ENCODE peak calls at places on chromosomes 2 and 18, in eight cellular contexts. D, H, Q, U, P, I, W and R are unnamed samples.

GRCh38 chr18:8654482-8655451 is 45.5 kb downstream of the RAB12 start:
- DNase-seq in D (peak; percentile 43), Q (no peak), H (peak; percentile 33), I (no peak), U (peak; percentile 29), P (no peak), W (no peak), R (peak; percentile 20)

GRCh38 chr18:23503967-23504352 is 649 bp downstream of the RMC1 start:
- DNase-seq in H (no peak), P (no peak), I (no peak), W (no peak), Q (no peak), U (no peak), D (no peak), R (no peak)

GRCh38 chr2:48417843-48418838 is 111.8 kb upstream of the STON1 start:
- DNase-seq in W (peak; percentile 37), H (no peak), Q (no peak), I (no peak), P (no peak), D (no peak), U (no peak), R (no peak)

GRCh38 chr2:27544143-27544821 is 38.6 kb upstream of the ZNF512 start:
- DNase-seq in H (no peak), P (no peak), U (no peak), I (no peak), D (no peak), Q (no peak), W (no peak), R (no peak)

GRCh38 chr2:42142476-42143184 is 26.5 kb upstream of the EML4 start:
- DNase-seq in Q (no peak), P (no peak), I (no peak), D (no peak), W (peak; percentile 34), U (no peak), H (no peak), R (peak; percentile 22)

GRCh38 chr2:146489386-146489785 is 1355.4 kb upstream of the ACVR2A start:
- DNase-seq in P (no peak), Q (no peak), U (no peak), W (no peak), I (no peak), D (no peak), H (no peak), R (no peak)

GRCh38 chr2:46376586-46377286 is 79.5 kb downstream of the EPAS1 start:
- DNase-seq in I (no peak), H (no peak), W (no peak), U (no peak), Q (no peak), P (no peak), D (no peak), R (no peak)

GRCh38 chr2:33521791-33522281 is 45.4 kb downstream of the RASGRP3 start:
- DNase-seq in D (no peak), U (peak; percentile 97), I (no peak), W (no peak), Q (no peak), H (no peak), P (no peak), R (no peak)

GRCh38 chr2:235116885-235117492 is 165.2 kb downstream of the SH3BP4 start:
- DNase-seq in I (no peak), P (no peak), Q (peak; percentile 32), U (peak; percentile 53), D (no peak), H (peak; percentile 15), W (peak; percentile 50), R (peak; percentile 39)

GRCh38 chr2:98944786-98945185 is 8.8 kb upstream of the CRACDL start:
- DNase-seq in U (no peak), D (no peak), I (no peak), W (no peak), Q (no peak), P (no peak), H (no peak), R (no peak)

GRCh38 chr2:128638741-128639477 is 320.2 kb upstream of the HS6ST1 start:
- DNase-seq in P (peak; percentile 85), W (no peak), U (no peak), H (no peak), I (no peak), Q (no peak), D (no peak), R (no peak)

GRCh38 chr2:32274289-32274688 is 3.4 kb upstream of the YIPF4 start:
- DNase-seq in Q (no peak), H (no peak), U (no peak), I (no peak), D (no peak), P (no peak), W (no peak), R (no peak)

GRCh38 chr2:16538691-16539090 is 126.9 kb downstream of the CYRIA start:
- DNase-seq in I (no peak), H (no peak), U (no peak), D (no peak), Q (no peak), P (no peak), W (no peak), R (no peak)

GRCh38 chr2:85095094-85095493 is 38.1 kb upstream of the TCF7L1 start:
- DNase-seq in P (no peak), W (no peak), H (no peak), I (no peak), Q (no peak), D (no peak), U (no peak), R (no peak)

GRCh38 chr2:26717362-26717761 is 24.8 kb downstream of the KCNK3 start:
- DNase-seq in P (no peak), Q (no peak), H (no peak), D (no peak), I (no peak), U (no peak), W (no peak), R (no peak)

GRCh38 chr2:33212151-33212550 is 264.3 kb upstream of the RASGRP3 start:
- DNase-seq in D (peak; percentile 46), P (no peak), W (peak; percentile 45), I (no peak), U (peak; percentile 91), Q (no peak), H (peak; percentile 64), R (no peak)

GRCh38 chr2:237213325-237214040 is 127.8 kb downstream of the COPS8 start:
- DNase-seq in P (no peak), U (peak; percentile 18), I (no peak), Q (no peak), D (no peak), H (no peak), W (no peak), R (no peak)

GRCh38 chr2:144217853-144218633 is 301.9 kb downstream of the ZEB2 start:
- DNase-seq in Q (no peak), H (no peak), W (no peak), D (no peak), I (no peak), U (no peak), P (no peak), R (no peak)

GRCh38 chr2:107698861-107699260 is 127.8 kb upstream of the RGPD4 start:
- DNase-seq in Q (no peak), W (no peak), D (no peak), P (no peak), H (no peak), I (no peak), U (no peak), R (no peak)

GRCh38 chr2:101124684-101125366 is 26.4 kb downstream of the TBC1D8 start:
- DNase-seq in P (no peak), Q (peak; percentile 93), D (peak; percentile 91), W (peak; percentile 96), I (no peak), H (no peak), U (peak; percentile 98), R (peak; percentile 63)

GRCh38 chr2:149733936-149734685 is 146.5 kb upstream of the MMADHC start:
- DNase-seq in Q (no peak), W (no peak), H (no peak), D (peak; percentile 3), P (no peak), I (no peak), U (peak; percentile 94), R (no peak)

GRCh38 chr2:32403782-32404181 is 47.0 kb downstream of the BIRC6 start:
- DNase-seq in P (no peak), Q (no peak), U (no peak), I (no peak), H (no peak), W (no peak), D (no peak), R (no peak)

GRCh38 chr2:138959031-138959430 is 178.8 kb upstream of the NXPH2 start:
- DNase-seq in U (no peak), H (no peak), D (no peak), P (no peak), I (no peak), Q (no peak), W (no peak), R (no peak)

GRCh38 chr2:138964413-138964812 is 184.2 kb upstream of the NXPH2 start:
- DNase-seq in U (no peak), W (no peak), I (no peak), H (no peak), D (no peak), Q (no peak), P (no peak), R (no peak)
- TF ChIP-seq MAX in U (no peak), W (no peak), I (no peak), H (no peak), D (no peak), Q (no peak), P (no peak), R (no peak)

GRCh38 chr2:230956827-230957755 is 32.0 kb upstream of the GPR55 start:
- DNase-seq in H (peak; percentile 8), U (peak; percentile 12), P (peak; percentile 60), W (no peak), D (peak; percentile 73), I (peak; percentile 91), Q (peak; percentile 42), R (peak; percentile 42)
- TF ChIP-seq POLR2A in H (no peak), U (no peak), P (no peak), W (no peak), D (no peak), I (peak; percentile 87), Q (peak; percentile 17), R (no peak)

DNA sequence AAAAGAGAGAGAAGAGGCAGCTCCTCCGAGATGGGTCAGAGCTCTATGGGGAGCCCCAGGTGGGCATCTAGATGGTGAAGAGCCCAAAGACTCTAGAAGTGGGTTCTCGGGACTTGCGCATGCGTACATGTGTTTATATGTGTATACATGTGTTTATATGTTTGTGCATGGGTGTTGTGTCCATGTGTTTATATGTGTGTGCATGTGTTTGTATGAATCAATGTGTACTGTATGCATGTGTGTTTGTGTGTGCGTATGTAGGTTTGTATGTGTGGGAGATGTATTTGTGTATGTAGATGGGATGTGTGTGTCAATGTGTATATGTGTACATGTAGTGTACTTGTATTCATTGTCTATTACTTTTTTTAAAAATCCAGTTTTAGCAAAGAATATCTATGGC is 25.6 kb downstream of the DNPEP start:
- DNase-seq in H (no peak), U (no peak), P (no peak), D (no peak), W (no peak), Q (no peak), I (no peak), R (no peak)
- H3K4me3 ChIP-seq in H (no peak overlapping the region), U (no peak overlapping the region), P (no peak overlapping the region), D (no peak overlapping the region), W (no peak overlapping the region), Q (no peak overlapping the region), I (no peak overlapping the region), R (no peak overlapping the region)

DNA sequence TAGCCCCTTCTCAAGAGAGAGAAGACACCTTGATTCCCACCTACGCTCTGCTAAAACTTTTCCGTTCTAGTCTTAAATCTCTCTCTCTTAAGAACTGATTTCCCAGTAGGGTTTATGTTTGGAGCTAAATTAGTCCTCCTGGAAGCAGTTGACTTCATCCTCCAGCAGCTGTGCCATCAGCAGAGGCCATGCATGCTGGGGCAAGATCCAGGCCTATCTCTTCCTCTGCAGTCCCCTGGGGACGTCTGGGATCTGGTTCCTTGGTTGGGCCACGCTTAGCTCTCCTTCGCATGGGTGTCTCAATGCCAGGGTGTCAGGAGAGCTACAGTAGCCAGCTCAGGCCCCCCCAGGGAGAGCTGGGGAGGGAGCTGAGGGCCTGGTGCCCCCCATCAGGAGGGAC is 49.7 kb downstream of the HPCAL1 start:
- DNase-seq in I (no peak), U (no peak), P (no peak), D (no peak), H (no peak), Q (no peak), W (no peak), R (peak; percentile 40)
- TF ChIP-seq MAX in I (no peak), U (no peak), P (no peak), D (no peak), H (no peak), Q (no peak), W (no peak), R (no peak)